ENCODE peak calls at places on chromosomes 12 and 14, in seven cellular contexts. T is right cardiac atrium; A is Panc1; O is naive thymus-derived CD4-positive, alpha-beta T cell; F is GM12878; M is DND-41; X is left lung. Y is an unnamed sample.

GRCh38 chr12:12890492-12890814 is 909 bp upstream of the GPRC5A start:
- ATAC-seq in O (no peak), X (peak), M (no peak), T (peak), F (no peak), A (peak), Y (no peak)

GRCh38 chr14:26448181-26448855 is 149.5 kb downstream of the NOVA1 start:
- ATAC-seq in F (no peak), A (no peak), M (no peak), O (no peak), X (no peak), T (no peak), Y (no peak)

GRCh38 chr14:69842671-69843407 is 36.4 kb upstream of the SMOC1 start:
- ATAC-seq in F (no peak), M (no peak), T (no peak), O (no peak), A (no peak), X (no peak), Y (no peak)

GRCh38 chr14:59570122-59570521 is 6.5 kb downstream of the CCDC175 start:
- ATAC-seq in A (no peak), X (no peak), T (no peak), F (no peak), O (no peak), M (no peak), Y (no peak)

GRCh38 chr14:103343905-103344797 is 10.1 kb downstream of the EIF5 start:
- ATAC-seq in O (peak), M (no peak), T (no peak), F (peak), A (no peak), X (no peak), Y (no peak)

GRCh38 chr12:106302401-106303201 is at the start of gene TCP11L2:
- ATAC-seq in T (peak), F (peak), O (peak), M (peak), X (peak), A (peak), Y (peak)

GRCh38 chr14:69048456-69048855 is 69.4 kb upstream of the ACTN1 start:
- ATAC-seq in O (peak), A (no peak), X (no peak), M (no peak), T (no peak), F (peak), Y (no peak)

GRCh38 chr14:99677231-99677891 is 6.7 kb upstream of the CYP46A1 start:
- ATAC-seq in M (no peak), F (no peak), X (peak), O (no peak), T (peak), A (no peak), Y (no peak)

GRCh38 chr12:115097406-115097805 is 413.4 kb upstream of the TBX3 start:
- ATAC-seq in M (no peak), O (no peak), X (peak), T (no peak), A (no peak), F (no peak), Y (no peak)

GRCh38 chr14:97603201-97603600 is 806.0 kb downstream of the VRK1 start:
- ATAC-seq in A (no peak), O (peak), X (no peak), M (peak), F (no peak), T (no peak), Y (no peak)

GRCh38 chr12:106461730-106462129 is 104.2 kb downstream of the POLR3B start:
- ATAC-seq in T (no peak), O (no peak), X (no peak), A (no peak), M (no peak), F (no peak), Y (no peak)

GRCh38 chr12:116196752-116197718 is 80.5 kb downstream of the MED13L start:
- ATAC-seq in T (peak), F (no peak), A (peak), M (no peak), X (peak), O (no peak), Y (no peak)

GRCh38 chr12:96422192-96422591 is 22.0 kb upstream of the CDK17 start:
- ATAC-seq in A (no peak), F (no peak), M (no peak), X (no peak), T (no peak), O (no peak), Y (no peak)

GRCh38 chr12:6279631-6280030 is 30.9 kb upstream of the PLEKHG6 start:
- ATAC-seq in T (peak), O (no peak), X (peak), F (no peak), M (no peak), A (peak), Y (no peak)